ENCODE peak calls at places on chromosomes 12 and 14, in four cellular contexts. B is nephron progenitor cell, D is EH, A is nucleus accumbens. P is an unnamed sample.

GRCh38 chr14:55712505-55712904 is 132.5 kb downstream of the KTN1 start:
- DNase-seq in B (no peak), D (no peak), A (no peak), P (no peak)

GRCh38 chr12:15423629-15424028 is 101.3 kb downstream of the PTPRO start:
- DNase-seq in B (no peak), A (no peak), D (peak; percentile 16), P (no peak)

GRCh38 chr12:101013993-101014392 is 196.0 kb downstream of the SLC5A8 start:
- DNase-seq in D (no peak), A (no peak), B (no peak), P (no peak)

GRCh38 chr14:20622816-20623291 is 18.6 kb downstream of the OR6S1 start:
- DNase-seq in B (no peak), A (no peak), D (no peak), P (no peak)

GRCh38 chr14:90677484-90678045 is 138.7 kb downstream of the TTC7B start:
- DNase-seq in B (no peak), D (peak; percentile 72), A (no peak), P (no peak)

GRCh38 chr14:31842905-31843304 is 234.2 kb upstream of the ARHGAP5 start:
- DNase-seq in B (no peak), A (no peak), D (no peak), P (no peak)

GRCh38 chr12:123533672-123534643 is at the start of gene RILPL1:
- DNase-seq in D (peak; percentile 73), B (peak; percentile 76), A (peak; percentile 45), P (peak; percentile 34)

GRCh38 chr12:112514926-112515642 is 96.3 kb downstream of the PTPN11 start:
- DNase-seq in D (peak; percentile 20), B (no peak), A (no peak), P (no peak)

GRCh38 chr14:89598548-89599186 is 181.6 kb upstream of the FOXN3 start:
- DNase-seq in D (peak; percentile 30), B (no peak), A (no peak), P (no peak)

GRCh38 chr12:120162763-120163162 is 31.8 kb downstream of the GCN1 start:
- DNase-seq in B (no peak), D (no peak), A (no peak), P (no peak)

GRCh38 chr12:54304187-54304810 is 3.5 kb upstream of the NFE2 start:
- DNase-seq in B (no peak), A (no peak), D (peak; percentile 53), P (no peak)

GRCh38 chr12:78651755-78652154 is 212.8 kb upstream of the SYT1 start:
- DNase-seq in A (no peak), B (no peak), D (no peak), P (no peak)

GRCh38 chr12:24948452-24948815 is 467 bp downstream of the BCAT1 start:
- DNase-seq in A (no peak), B (peak; percentile 14), D (peak; percentile 67), P (no peak)

GRCh38 chr12:95319694-95320331 is 102.2 kb downstream of the VEZT start:
- DNase-seq in D (peak; percentile 30), A (no peak), B (no peak), P (no peak)

GRCh38 chr12:106498056-106498455 is 84.7 kb upstream of the RFX4 start:
- DNase-seq in D (peak; percentile 5), A (no peak), B (no peak), P (no peak)

GRCh38 chr14:54348001-54348611 is 48.7 kb upstream of the CDKN3 start:
- DNase-seq in A (no peak), B (peak; percentile 41), D (peak; percentile 65), P (no peak)

GRCh38 chr12:68374315-68374982 is 42.3 kb upstream of the MDM1 start:
- DNase-seq in B (no peak), D (no peak), A (no peak), P (no peak)

GRCh38 chr14:81473456-81474155 is 60.0 kb downstream of the SEL1L start:
- DNase-seq in A (no peak), D (no peak), B (no peak), P (no peak)

GRCh38 chr14:79442776-79443175 is 768.5 kb downstream of the DIO2 start:
- DNase-seq in A (no peak), B (no peak), D (peak; percentile 24), P (no peak)

GRCh38 chr12:124720687-124721500 is 142.8 kb downstream of the SCARB1 start:
- DNase-seq in D (peak; percentile 87), A (no peak), B (peak; percentile 82), P (no peak)

GRCh38 chr12:121872546-121873223 is 14.0 kb upstream of the HPD start:
- DNase-seq in B (no peak), A (no peak), D (peak; percentile 92), P (no peak)

GRCh38 chr14:50658203-50658602 is 9.9 kb downstream of the SAV1 start:
- DNase-seq in B (no peak), D (peak; percentile 86), A (no peak), P (no peak)

GRCh38 chr12:98948566-98948965 is 303.5 kb downstream of the APAF1 start:
- DNase-seq in A (no peak), D (no peak), B (no peak), P (no peak)

GRCh38 chr14:60085085-60085484 is 6.6 kb upstream of the PCNX4 start:
- DNase-seq in B (no peak), A (no peak), D (no peak), P (no peak)

GRCh38 chr12:132324841-132325732 is 4.3 kb downstream of the GALNT9 start:
- DNase-seq in A (no peak), D (no peak), B (no peak), P (no peak)

GRCh38 chr12:31482816-31483215 is 108.1 kb downstream of the DENND5B start:
- DNase-seq in D (peak; percentile 79), B (no peak), A (no peak), P (no peak)

GRCh38 chr12:116559080-116559329 is 176 bp upstream of the MAP1LC3B2 start:
- DNase-seq in D (no peak), B (no peak), A (no peak), P (no peak)

GRCh38 chr12:127928178-127928577 is 338.8 kb upstream of the TMEM132C start:
- DNase-seq in B (no peak), A (no peak), D (no peak), P (no peak)

GRCh38 chr14:104135121-104135903 is 3.1 kb upstream of the KIF26A start:
- DNase-seq in D (no peak), A (no peak), B (peak; percentile 69), P (no peak)

GRCh38 chr12:13146539-13146938 is 43.1 kb upstream of the GSG1 start:
- DNase-seq in A (no peak), D (no peak), B (no peak), P (no peak)